ENCODE peak calls at places on chromosomes 4 and X, in five cellular contexts. Q is prostate gland; O is naive thymus-derived CD4-positive, alpha-beta T cell; B is hypothalamus; Z is HFF-Myc. A is an unnamed sample.

GRCh38 chr4:154466336-154466735 is 25.3 kb downstream of the DCHS2 start:
- DNase-seq in Q (no peak), O (no peak), B (no peak), Z (no peak), A (no peak)

GRCh38 chrX:77448170-77448569 is 981 bp downstream of the FGF16 start:
- DNase-seq in Q (no peak), O (no peak), B (no peak), Z (no peak), A (no peak)

GRCh38 chr4:152680988-152681731 is 1.4 kb upstream of the TMEM154 start:
- DNase-seq in Q (no peak), O (no peak), B (no peak), Z (peak), A (no peak)

GRCh38 chr4:141177171-141177570 is 43.5 kb upstream of the ZNF330 start:
- DNase-seq in Q (no peak), O (no peak), B (no peak), Z (no peak), A (no peak)

GRCh38 chrX:134669378-134670098 is 11.3 kb upstream of the PLAC1 start:
- DNase-seq in Q (no peak), O (no peak), B (no peak), Z (peak), A (peak)

GRCh38 chr4:123631699-123632098 is 235.1 kb downstream of the SPRY1 start:
- DNase-seq in Q (no peak), O (no peak), B (no peak), Z (no peak), A (no peak)

GRCh38 chrX:13007519-13008188 is 32.7 kb downstream of the TMSB4X start:
- DNase-seq in Q (peak), O (no peak), B (no peak), Z (no peak), A (no peak)

GRCh38 chrX:149829751-149830191 is 48.0 kb downstream of the MAGEA9 start:
- DNase-seq in Q (no peak), O (peak), B (no peak), Z (no peak), A (no peak)

GRCh38 chr4:37066149-37066548 is 178.4 kb upstream of the NWD2 start:
- DNase-seq in Q (peak), O (no peak), B (no peak), Z (no peak), A (no peak)

GRCh38 chrX:111181883-111182400 is 86.0 kb downstream of the PAK3 start:
- DNase-seq in Q (no peak), O (no peak), B (no peak), Z (no peak), A (no peak)

GRCh38 chrX:97016106-97016505 is 132.4 kb downstream of the RPA4 start:
- DNase-seq in Q (no peak), O (no peak), B (no peak), Z (no peak), A (no peak)

GRCh38 chr4:78565971-78566372 is 14.4 kb downstream of the ANXA3 start:
- DNase-seq in Q (no peak), O (no peak), B (no peak), Z (no peak), A (peak)

GRCh38 chrX:124938715-124939114 is 381.0 kb upstream of the TEX13C start:
- DNase-seq in Q (no peak), O (no peak), B (no peak), Z (no peak), A (no peak)

GRCh38 chr4:3312362-3312761 is 19.5 kb downstream of the RGS12 start:
- DNase-seq in Q (no peak), O (no peak), B (no peak), Z (no peak), A (no peak)

GRCh38 chrX:24928114-24928513 is 87.7 kb downstream of the ARX start:
- DNase-seq in Q (no peak), O (no peak), B (no peak), Z (no peak), A (no peak)

GRCh38 chr4:147044241-147044640 is 98.6 kb upstream of the TTC29 start:
- DNase-seq in Q (no peak), O (no peak), B (no peak), Z (no peak), A (no peak)

GRCh38 chr4:52628543-52628942 is 30.6 kb downstream of the USP46 start:
- DNase-seq in Q (no peak), O (no peak), B (no peak), Z (no peak), A (no peak)

GRCh38 chr4:56757821-56758400 is 63.6 kb downstream of the SPINK2 start:
- DNase-seq in Q (peak), O (peak), B (peak), Z (peak), A (peak)

GRCh38 chr4:18568600-18568999 is 547.0 kb upstream of the LCORL start:
- DNase-seq in Q (no peak), O (no peak), B (no peak), Z (no peak), A (no peak)

GRCh38 chr4:13054410-13054970 is 429.6 kb downstream of the RAB28 start:
- DNase-seq in Q (no peak), O (no peak), B (no peak), Z (no peak), A (no peak)

GRCh38 chrX:117985241-117985640 is 131.4 kb downstream of the KLHL13 start:
- DNase-seq in Q (no peak), O (no peak), B (no peak), Z (no peak), A (no peak)

GRCh38 chr4:76905521-76905920 is 7.6 kb upstream of the SOWAHB start:
- DNase-seq in Q (no peak), O (no peak), B (no peak), Z (no peak), A (peak)

GRCh38 chr4:40934671-40935070 is 184.9 kb downstream of the NSUN7 start:
- DNase-seq in Q (no peak), O (no peak), B (no peak), Z (no peak), A (no peak)

GRCh38 chrX:23008431-23009099 is 8.8 kb downstream of the DDX53 start:
- DNase-seq in Q (no peak), O (no peak), B (no peak), Z (no peak), A (no peak)

GRCh38 chr4:66691101-66691500 is 854.2 kb downstream of the CENPC start:
- DNase-seq in Q (no peak), O (no peak), B (no peak), Z (no peak), A (no peak)

GRCh38 chr4:143531368-143531767 is 17.9 kb downstream of the SMARCA5 start:
- DNase-seq in Q (no peak), O (no peak), B (no peak), Z (no peak), A (no peak)

GRCh38 chr4:84966382-84967291 is at the start of gene WDFY3:
- DNase-seq in Q (peak), O (no peak), B (peak), Z (peak), A (peak)

GRCh38 chr4:69896530-69897116 is 34.2 kb upstream of the CSN1S1 start:
- DNase-seq in Q (no peak), O (no peak), B (no peak), Z (no peak), A (no peak)

GRCh38 chr4:184281231-184282139 is 63.8 kb upstream of the ENPP6 start:
- DNase-seq in Q (peak), O (no peak), B (no peak), Z (no peak), A (no peak)

GRCh38 chr4:188268081-188268908 is 129.1 kb downstream of the TRIML1 start:
- DNase-seq in Q (no peak), O (no peak), B (no peak), Z (no peak), A (no peak)

GRCh38 chr4:95409127-95409526 is 139.6 kb downstream of the UNC5C start:
- DNase-seq in Q (no peak), O (no peak), B (no peak), Z (no peak), A (no peak)

GRCh38 chr4:85416094-85416493 is 58.9 kb upstream of the ARHGAP24 start:
- DNase-seq in Q (no peak), O (no peak), B (no peak), Z (no peak), A (no peak)

GRCh38 chr4:5992171-5993062 is 25.8 kb downstream of the C4orf50 start:
- DNase-seq in Q (no peak), O (no peak), B (no peak), Z (no peak), A (no peak)

GRCh38 chr4:95637047-95637600 is 88.4 kb upstream of the UNC5C start:
- DNase-seq in Q (no peak), O (no peak), B (no peak), Z (no peak), A (no peak)

GRCh38 chr4:21470531-21470930 is 478.0 kb downstream of the KCNIP4 start:
- DNase-seq in Q (no peak), O (no peak), B (no peak), Z (peak), A (peak)

GRCh38 chr4:95466791-95467190 is 82.0 kb downstream of the UNC5C start:
- DNase-seq in Q (no peak), O (no peak), B (no peak), Z (no peak), A (no peak)

GRCh38 chrX:120456973-120457372 is 12.1 kb downstream of the LAMP2 start:
- DNase-seq in Q (no peak), O (peak), B (no peak), Z (peak), A (no peak)

A was measured in BJ.